ENCODE peak calls at places on chromosomes 11 and 22, in four cellular contexts. N is cardiac fibroblast, Q is cardiac muscle cell, J is AG04450. R is an unnamed sample.

GRCh38 chr11:121802542-121802941 is 313.5 kb downstream of the BLID start:
- DNase-seq in N (no peak), Q (no peak), J (peak; percentile 37), R (no peak)

GRCh38 chr11:2204361-2205213 is 33.0 kb upstream of the TH start:
- DNase-seq in N (no peak), Q (no peak), J (no peak), R (no peak)

GRCh38 chr11:23976369-23976768 is 520.5 kb upstream of the LUZP2 start:
- DNase-seq in N (peak; percentile 56), Q (no peak), J (no peak), R (peak; percentile 59)

GRCh38 chr11:67268036-67268683 is 1.9 kb downstream of the GRK2 start:
- DNase-seq in N (no peak), Q (no peak), J (no peak), R (no peak)

GRCh38 chr11:96827164-96827563 is 437.4 kb downstream of the JRKL start:
- DNase-seq in N (peak; percentile 83), Q (peak; percentile 61), J (no peak), R (no peak)

GRCh38 chr11:133181672-133182071 is 350.6 kb downstream of the OPCML start:
- DNase-seq in N (no peak), Q (no peak), J (no peak), R (no peak)

GRCh38 chr11:45924036-45924915 is 1.8 kb downstream of the LARGE2 start:
- DNase-seq in N (no peak), Q (no peak), J (no peak), R (no peak)

GRCh38 chr22:39669432-39669831 is 98.9 kb downstream of the CACNA1I start:
- DNase-seq in N (no peak), Q (no peak), J (no peak), R (no peak)

GRCh38 chr22:37326726-37327125 is 44.4 kb downstream of the CYTH4 start:
- DNase-seq in N (no peak), Q (no peak), J (no peak), R (no peak)

GRCh38 chr22:37325024-37325395 is 42.7 kb downstream of the CYTH4 start:
- DNase-seq in N (no peak), Q (no peak), J (no peak), R (no peak)

GRCh38 chr22:37321288-37321687 is 39.0 kb downstream of the CYTH4 start:
- DNase-seq in N (no peak), Q (no peak), J (no peak), R (no peak)

GRCh38 chr22:37328017-37328416 is 45.7 kb downstream of the CYTH4 start:
- DNase-seq in N (peak; percentile 48), Q (no peak), J (peak; percentile 74), R (peak; percentile 81)

DNA sequence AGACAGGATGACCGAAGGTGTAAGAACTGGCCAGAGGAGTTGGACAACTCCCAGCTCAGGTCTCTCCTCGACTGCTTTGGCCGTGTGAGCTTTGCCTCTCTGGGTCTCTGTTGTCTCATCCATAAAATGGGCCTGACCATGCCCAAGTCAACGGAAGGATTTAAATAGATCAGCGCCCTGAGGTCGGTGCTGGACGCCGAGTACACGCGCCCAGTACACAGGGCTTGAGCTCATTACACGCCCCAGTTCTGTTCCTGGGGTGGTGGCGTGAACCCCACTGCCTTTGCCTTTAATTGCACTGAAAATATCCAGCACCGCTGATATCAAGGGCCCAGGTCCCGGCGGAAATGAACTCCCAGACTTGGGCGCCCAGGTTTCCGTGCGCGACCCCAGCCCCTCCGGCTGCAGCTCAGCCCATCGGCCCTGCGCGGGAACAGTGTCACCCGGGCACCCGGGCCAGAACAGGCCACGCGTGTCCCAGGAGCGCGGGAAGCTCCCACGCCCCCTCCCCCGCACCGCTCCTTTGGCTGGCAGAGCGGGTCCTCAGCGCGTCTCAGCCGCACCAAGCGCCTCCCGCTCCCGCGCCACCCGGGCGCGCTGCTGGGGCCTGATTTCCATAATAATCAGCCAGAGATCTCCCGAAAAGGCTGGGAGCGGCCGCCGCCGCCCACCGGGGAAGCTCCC is 42.2 kb downstream of the CYTH4 start:
- DNase-seq in N (no peak), Q (no peak), J (no peak), R (no peak)
- H3K4me3 ChIP-seq in N (no peak overlapping the region), Q (peak overlapping the region; percentile 23), J (peak overlapping the region; percentile 10), R (no peak overlapping the region)

DNA sequence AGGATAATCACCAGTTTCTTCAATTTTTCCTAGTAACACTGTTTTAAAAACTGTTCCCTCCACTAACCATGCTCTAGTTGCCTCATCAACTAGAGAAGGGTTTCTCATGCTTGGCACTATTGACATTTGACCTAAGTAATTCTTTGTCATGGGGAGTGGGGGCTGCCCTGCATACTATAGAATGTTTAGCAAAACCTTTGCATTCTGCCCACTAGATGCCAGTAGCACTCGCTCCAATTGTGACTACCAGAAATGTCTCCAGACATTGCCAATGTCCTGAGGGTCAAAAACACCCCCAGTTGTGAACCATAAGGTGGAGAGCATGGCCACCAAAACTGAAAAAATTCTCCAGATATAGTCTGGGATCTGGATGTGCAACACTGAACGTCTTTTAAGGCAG is 27.6 kb upstream of the BMAL1 start:
- DNase-seq in N (peak; percentile 19), Q (no peak), J (no peak), R (no peak)
- TF ChIP-seq CTCF in N (peak; percentile 38), Q (peak; percentile 20), J (peak; percentile 28), R (peak; percentile 18)

GRCh38 chr11:126466288-126467045 is 111.0 kb downstream of the ST3GAL4 start:
- DNase-seq in N (no peak), Q (no peak), J (no peak), R (no peak)
- H3K4me3 ChIP-seq in N (no peak overlapping the region), Q (no peak overlapping the region), J (no peak overlapping the region), R (no peak overlapping the region)

GRCh38 chr22:44807915-44808690 is 55.7 kb downstream of the ARHGAP8 start:
- DNase-seq in N (no peak), Q (peak; percentile 33), J (no peak), R (no peak)
- TF ChIP-seq CTCF in N (no peak), Q (no peak), J (peak; percentile 25), R (no peak)

GRCh38 chr22:41289681-41290080 is 3.7 kb upstream of the RANGAP1 start:
- DNase-seq in N (no peak), Q (no peak), J (no peak), R (peak; percentile 61)
- H3K4me3 ChIP-seq in N (no peak overlapping the region), Q (no peak overlapping the region), J (no peak overlapping the region), R (no peak overlapping the region)

GRCh38 chr11:62507023-62507422 is 39.6 kb downstream of the AHNAK start:
- DNase-seq in N (no peak), Q (no peak), J (no peak), R (no peak)

GRCh38 chr11:62505112-62505783 is 41.4 kb downstream of the AHNAK start:
- DNase-seq in N (no peak), Q (peak; percentile 53), J (no peak), R (no peak)

GRCh38 chr11:62506413-62506940 is 40.1 kb downstream of the AHNAK start:
- DNase-seq in N (no peak), Q (no peak), J (no peak), R (no peak)

GRCh38 chr11:62505784-62506145 is 40.8 kb downstream of the AHNAK start:
- DNase-seq in N (no peak), Q (no peak), J (no peak), R (no peak)

DNA sequence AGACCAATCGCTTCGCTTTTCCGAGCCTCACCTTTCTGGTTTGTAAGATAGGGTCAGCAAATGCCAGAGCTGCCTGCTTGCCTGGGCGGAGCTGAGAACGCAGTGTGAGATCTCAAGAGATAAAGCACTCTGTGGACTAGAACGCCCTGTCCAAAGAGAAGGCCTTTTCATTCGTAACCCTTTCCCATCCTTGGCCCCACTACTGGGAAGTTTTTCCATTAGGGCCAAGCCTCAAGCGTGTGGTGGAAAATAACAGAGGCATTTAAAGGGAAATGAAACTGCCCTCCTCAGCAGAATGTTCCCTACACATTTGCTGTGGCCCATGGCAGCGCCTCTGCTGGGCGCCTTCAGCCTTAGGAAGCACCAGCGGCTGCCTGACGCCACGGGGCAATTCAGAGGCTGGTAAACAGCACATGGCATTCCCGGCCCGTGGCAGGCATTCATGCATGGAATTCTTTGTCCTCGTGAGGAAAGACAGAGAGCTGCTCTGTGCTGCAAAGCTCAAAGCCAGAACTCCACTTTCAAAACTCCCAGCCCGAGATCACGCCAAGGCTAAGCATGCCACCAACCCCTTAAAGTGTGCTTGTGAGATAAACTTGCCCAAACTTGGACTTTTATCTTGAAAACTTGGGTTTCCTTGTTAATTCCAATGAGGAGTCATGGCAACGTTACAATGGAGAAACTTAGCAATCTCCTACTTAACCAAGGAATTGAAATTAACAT is 38.1 kb downstream of the AHNAK start:
- DNase-seq in N (peak; percentile 63), Q (peak; percentile 88), J (no peak), R (peak; percentile 80)
- TF ChIP-seq CTCF in N (no peak), Q (peak; percentile 48), J (peak; percentile 48), R (peak; percentile 69)

GRCh38 chr11:72781313-72782080 is 12.3 kb downstream of the STARD10 start:
- DNase-seq in N (no peak), Q (peak; percentile 67), J (no peak), R (no peak)

GRCh38 chr11:72780291-72781062 is 13.4 kb downstream of the STARD10 start:
- DNase-seq in N (no peak), Q (no peak), J (no peak), R (no peak)

GRCh38 chr11:72779495-72780128 is 14.2 kb downstream of the STARD10 start:
- DNase-seq in N (no peak), Q (no peak), J (no peak), R (no peak)

GRCh38 chr11:72782081-72782920 is 11.5 kb downstream of the STARD10 start:
- DNase-seq in N (no peak), Q (peak; percentile 20), J (no peak), R (no peak)

GRCh38 chr11:72781063-72781312 is 12.9 kb downstream of the STARD10 start:
- DNase-seq in N (no peak), Q (peak; percentile 17), J (no peak), R (no peak)
- H3K4me3 ChIP-seq in N (peak overlapping the region; percentile 41), Q (peak overlapping the region; percentile 75), J (peak overlapping the region; percentile 53), R (peak overlapping the region; percentile 46)

R was measured in AG10803.